ENCODE peak calls at places on chromosomes 16 and 17, in seven cellular contexts. X is fibroblast of mammary gland, F is A673, G is glutamatergic neuron, L is psoas muscle, H is body of pancreas, A is adrenal gland. S is an unnamed sample.

GRCh38 chr17:33201255-33201654 is 91.8 kb downstream of the ASIC2 start:
- DNase-seq in X (no peak), F (peak), G (no peak), L (no peak), H (no peak), A (no peak), S (no peak)

GRCh38 chr16:53129281-53130192 is 74.7 kb downstream of the CHD9 start:
- DNase-seq in X (peak), F (peak), G (no peak), L (no peak), H (no peak), A (no peak), S (no peak)

GRCh38 chr17:8608001-8608400 is 22.5 kb downstream of the MYH10 start:
- DNase-seq in X (peak), F (no peak), G (no peak), L (no peak), H (no peak), A (no peak), S (no peak)

GRCh38 chr17:16923904-16924700 is 47.8 kb downstream of the TNFRSF13B start:
- DNase-seq in X (no peak), F (no peak), G (no peak), L (no peak), H (no peak), A (no peak), S (no peak)

GRCh38 chr16:20385844-20386832 is 18.4 kb downstream of the PDILT start:
- DNase-seq in X (peak), F (peak), G (peak), L (peak), H (peak), A (peak), S (peak)

GRCh38 chr17:59623151-59623550 is 3.5 kb downstream of the CLTC start:
- DNase-seq in X (peak), F (no peak), G (no peak), L (no peak), H (no peak), A (no peak), S (no peak)

GRCh38 chr16:81956213-81956948 is 54.9 kb downstream of the SDR42E1 start:
- DNase-seq in X (peak), F (no peak), G (no peak), L (no peak), H (no peak), A (no peak), S (no peak)

GRCh38 chr17:76384987-76385891 is 830 bp downstream of the SPHK1 start:
- DNase-seq in X (peak), F (peak), G (peak), L (peak), H (peak), A (peak), S (peak)

GRCh38 chr16:25264599-25264998 is 7.0 kb upstream of the ZKSCAN2 start:
- DNase-seq in X (no peak), F (peak), G (no peak), L (no peak), H (no peak), A (no peak), S (peak)

GRCh38 chr17:57035971-57036481 is 49.0 kb upstream of the AKAP1 start:
- DNase-seq in X (no peak), F (no peak), G (no peak), L (no peak), H (peak), A (no peak), S (no peak)

GRCh38 chr16:68993421-68993820 is 112.0 kb upstream of the HAS3 start:
- DNase-seq in X (no peak), F (no peak), G (no peak), L (no peak), H (no peak), A (no peak), S (no peak)

GRCh38 chr17:33514369-33514768 is 221.3 kb upstream of the ASIC2 start:
- DNase-seq in X (no peak), F (no peak), G (no peak), L (no peak), H (no peak), A (no peak), S (no peak)

GRCh38 chr16:5882087-5882661 is 784.6 kb upstream of the EEF2KMT start:
- DNase-seq in X (no peak), F (no peak), G (no peak), L (no peak), H (no peak), A (no peak), S (no peak)

GRCh38 chr17:80938556-80938955 is 53.1 kb upstream of the CHMP6 start:
- DNase-seq in X (no peak), F (no peak), G (no peak), L (no peak), H (no peak), A (peak), S (no peak)

GRCh38 chr17:27354051-27354490 is 60.2 kb downstream of the WSB1 start:
- DNase-seq in X (no peak), F (no peak), G (no peak), L (peak), H (no peak), A (peak), S (no peak)

GRCh38 chr16:55136356-55136755 is 187.6 kb upstream of the IRX6 start:
- DNase-seq in X (no peak), F (no peak), G (no peak), L (no peak), H (no peak), A (no peak), S (no peak)

GRCh38 chr17:808003-808294 is 25.8 kb downstream of the MRM3 start:
- DNase-seq in X (no peak), F (no peak), G (no peak), L (no peak), H (no peak), A (no peak), S (no peak)

GRCh38 chr16:11053916-11054460 is 109.6 kb downstream of the CLEC16A start:
- DNase-seq in X (no peak), F (no peak), G (peak), L (no peak), H (no peak), A (no peak), S (no peak)

GRCh38 chr16:75603241-75603640 is 19.8 kb downstream of the ADAT1 start:
- DNase-seq in X (no peak), F (no peak), G (no peak), L (no peak), H (no peak), A (no peak), S (no peak)

GRCh38 chr16:50466170-50466569 is 82.0 kb upstream of the NKD1 start:
- DNase-seq in X (no peak), F (no peak), G (no peak), L (no peak), H (no peak), A (no peak), S (no peak)

GRCh38 chr16:55655709-55656694 is at the start of gene SLC6A2:
- DNase-seq in X (no peak), F (peak), G (peak), L (peak), H (no peak), A (no peak), S (peak)

GRCh38 chr16:21075252-21075651 is 75.4 kb downstream of the DNAH3 start:
- DNase-seq in X (peak), F (no peak), G (no peak), L (no peak), H (no peak), A (no peak), S (no peak)

GRCh38 chr17:30095507-30096244 is 20.9 kb upstream of the NSRP1 start:
- DNase-seq in X (peak), F (peak), G (no peak), L (no peak), H (no peak), A (peak), S (peak)

GRCh38 chr16:56643080-56643778 is 4.8 kb downstream of the MT1A start:
- DNase-seq in X (peak), F (peak), G (peak), L (peak), H (peak), A (peak), S (peak)

GRCh38 chr17:67636312-67636711 is 81.4 kb upstream of the NOL11 start:
- DNase-seq in X (no peak), F (no peak), G (no peak), L (no peak), H (no peak), A (no peak), S (no peak)

GRCh38 chr16:4675864-4676786 is 17.2 kb upstream of the NUDT16L1 start:
- DNase-seq in X (no peak), F (no peak), G (no peak), L (no peak), H (no peak), A (peak), S (no peak)

GRCh38 chr17:45371414-45372324 is 54.8 kb upstream of the MAP3K14 start:
- DNase-seq in X (peak), F (peak), G (peak), L (peak), H (peak), A (peak), S (peak)

GRCh38 chr16:74651841-74652240 is 14.8 kb downstream of the RFWD3 start:
- DNase-seq in X (no peak), F (no peak), G (no peak), L (no peak), H (no peak), A (no peak), S (no peak)

DNA sequence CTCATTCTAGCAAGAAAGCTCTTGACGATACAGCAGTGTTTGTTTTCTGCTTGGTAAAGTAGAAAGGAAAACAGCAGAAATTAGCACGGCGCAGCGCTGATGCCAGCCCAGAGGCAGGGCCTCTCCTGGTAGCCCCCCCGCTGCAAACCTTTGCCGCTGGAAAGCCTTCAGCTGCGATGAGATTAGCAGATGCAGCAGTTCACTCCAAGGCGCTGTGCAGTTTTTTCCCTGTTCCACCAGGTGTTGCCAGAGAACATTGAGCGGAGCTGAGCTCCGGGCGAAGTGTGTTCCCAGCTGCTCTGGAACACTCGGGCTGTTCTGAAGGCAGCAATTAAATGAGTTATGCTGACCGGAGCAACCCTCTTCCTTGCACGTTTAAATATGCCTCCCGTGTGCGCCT is 72.5 kb downstream of the RBFOX1 start:
- DNase-seq in X (no peak), F (peak), G (peak), L (peak), H (peak), A (peak), S (peak)
- TF ChIP-seq CTCF in X (no peak), F (peak), G (peak), L (peak), H (no peak), A (peak), S (peak)

DNA sequence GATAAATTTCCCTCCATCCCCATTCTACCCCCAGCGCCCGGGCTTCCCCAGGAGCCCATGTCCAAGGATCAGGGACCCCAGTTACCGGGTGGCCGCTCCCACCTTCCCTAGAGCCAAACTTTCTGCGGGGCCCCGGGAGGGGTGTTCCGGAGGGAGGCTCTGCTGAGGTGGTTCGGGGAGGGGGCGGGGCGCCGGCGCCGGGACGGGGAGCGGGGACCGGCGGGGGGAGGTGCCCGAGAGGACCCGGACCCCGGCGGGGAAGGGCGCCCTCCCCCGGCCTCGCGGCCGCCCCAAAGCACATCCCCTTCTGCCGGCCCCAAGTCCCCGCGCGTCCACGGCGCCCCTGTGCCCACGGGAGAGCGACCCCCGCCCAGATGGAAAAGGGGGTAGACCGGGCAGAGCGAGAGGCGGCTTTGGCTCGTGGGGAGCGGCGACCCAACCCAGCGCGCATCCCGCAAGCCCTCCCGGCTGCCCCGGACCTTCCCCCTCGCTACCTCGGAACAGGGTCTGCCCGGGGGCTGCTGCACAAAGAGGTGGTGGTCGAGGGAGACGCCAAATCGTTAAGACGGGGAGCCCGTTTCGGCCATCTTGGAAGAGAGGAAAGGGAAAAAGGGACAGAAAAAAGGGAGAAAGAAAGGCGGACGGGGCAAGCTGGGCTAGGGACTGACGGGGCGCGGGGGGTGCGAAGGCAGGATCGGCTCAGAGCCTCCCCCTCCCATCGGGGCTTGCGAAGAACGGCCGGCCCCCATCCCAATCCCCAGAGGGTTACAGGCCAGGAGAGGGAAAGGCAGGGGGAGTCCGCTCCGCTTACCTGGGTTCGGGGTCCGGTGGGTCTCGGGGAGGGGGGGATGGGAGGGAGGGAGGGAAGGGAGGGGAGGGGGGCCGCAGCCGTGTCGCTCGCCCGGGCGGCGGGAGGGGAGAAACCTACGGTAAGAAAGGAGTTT is 479 bp downstream of the PCGF2 start:
- DNase-seq in X (no peak), F (peak), G (peak), L (peak), H (no peak), A (peak), S (peak)
- TF ChIP-seq CTCF in X (no peak), F (no peak), G (no peak), L (peak), H (no peak), A (peak), S (no peak)

GRCh38 chr17:5111402-5112204 is at the start of gene ZNF232:
- DNase-seq in X (peak), F (peak), G (peak), L (peak), H (peak), A (peak), S (peak)

GRCh38 chr17:5115673-5116651 is at the start of gene USP6:
- DNase-seq in X (no peak), F (no peak), G (peak), L (no peak), H (peak), A (no peak), S (no peak)

DNA sequence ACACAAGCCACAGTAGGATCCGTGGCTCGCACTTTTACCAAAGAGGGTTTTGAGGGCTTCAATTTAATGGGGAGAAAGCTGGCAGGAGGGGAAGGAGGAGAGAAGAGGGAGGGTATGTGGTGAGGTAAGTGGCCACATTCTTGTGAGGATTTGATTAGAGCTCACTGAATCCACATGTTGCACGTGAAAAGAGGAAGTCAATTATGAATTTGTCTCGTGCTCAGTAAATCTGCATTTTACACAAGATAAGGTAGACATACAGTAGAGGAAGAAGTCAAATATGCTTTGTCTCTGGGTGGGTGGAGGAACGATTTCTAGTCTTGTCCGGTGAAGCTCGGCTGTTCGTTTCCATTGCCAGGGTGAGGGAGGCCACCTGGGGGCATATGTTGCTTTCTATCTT is 862 bp downstream of the ZNF232 start:
- DNase-seq in X (no peak), F (peak), G (no peak), L (no peak), H (no peak), A (no peak), S (no peak)
- TF ChIP-seq CTCF in X (no peak), F (no peak), G (no peak), L (no peak), H (no peak), A (no peak), S (no peak)

GRCh38 chr17:73829676-73830280 is 185.5 kb upstream of the SDK2 start:
- DNase-seq in X (no peak), F (no peak), G (no peak), L (no peak), H (no peak), A (no peak), S (no peak)
- TF ChIP-seq CTCF in X (no peak), F (no peak), G (no peak), L (no peak), H (no peak), A (no peak), S (no peak)